ENCODE peak calls at places on chromosomes 6 and 20, in eight cellular contexts. P is A549, T is BE2C, D is fibroblast of villous mesenchyme, I is cardiac muscle cell, K is hepatocyte, Z is neural crest cell, V is spleen. R is an unnamed sample.

GRCh38 chr20:32285621-32286334 is 8.3 kb downstream of the KIF3B start:
- DNase-seq in D (peak), I (peak), Z (no peak), V (no peak), P (peak), T (no peak), K (peak), R (no peak)

GRCh38 chr20:49925901-49926454 is 10.2 kb upstream of the RNF114 start:
- DNase-seq in Z (no peak), D (peak), P (no peak), K (no peak), V (no peak), I (no peak), T (no peak), R (no peak)

GRCh38 chr6:105798057-105798456 is 288.1 kb upstream of the PRDM1 start:
- DNase-seq in D (peak), T (no peak), V (no peak), K (no peak), P (no peak), Z (no peak), I (no peak), R (no peak)

GRCh38 chr6:154613137-154613676 is 102.7 kb upstream of the CNKSR3 start:
- DNase-seq in V (no peak), T (no peak), D (peak), Z (no peak), P (no peak), K (peak), I (no peak), R (no peak)

GRCh38 chr6:121944361-121944760 is 455.1 kb upstream of the HSF2 start:
- DNase-seq in V (no peak), I (no peak), D (no peak), T (no peak), P (no peak), K (no peak), Z (no peak), R (no peak)

GRCh38 chr6:133806358-133806757 is 82.6 kb upstream of the TCF21 start:
- DNase-seq in D (no peak), K (no peak), P (no peak), Z (no peak), I (no peak), V (no peak), T (no peak), R (no peak)

GRCh38 chr6:56902551-56903464 is 52.1 kb upstream of the BEND6 start:
- DNase-seq in D (peak), I (peak), Z (no peak), K (peak), P (no peak), T (no peak), V (no peak), R (no peak)

GRCh38 chr20:17725094-17725835 is 25.5 kb downstream of the BANF2 start:
- DNase-seq in T (peak), K (no peak), P (no peak), Z (no peak), V (no peak), D (no peak), I (no peak), R (no peak)

GRCh38 chr6:32941412-32941784 is 570 bp upstream of the HLA-DMB start:
- DNase-seq in I (no peak), T (no peak), P (no peak), D (no peak), Z (no peak), K (no peak), V (no peak), R (no peak)

GRCh38 chr20:64104667-64105451 is 2.5 kb downstream of the NPBWR2 start:
- DNase-seq in V (peak), T (peak), I (no peak), Z (no peak), D (no peak), P (no peak), K (no peak), R (no peak)

GRCh38 chr6:87881342-87881895 is 166.2 kb upstream of the SPACA1 start:
- DNase-seq in D (no peak), K (no peak), P (no peak), T (no peak), V (no peak), Z (no peak), I (no peak), R (no peak)

GRCh38 chr6:147418523-147418922 is 90.0 kb upstream of the SAMD5 start:
- DNase-seq in D (no peak), Z (no peak), I (no peak), T (no peak), P (no peak), V (no peak), K (no peak), R (no peak)

GRCh38 chr20:44609511-44610312 is 27.3 kb downstream of the PKIG start:
- DNase-seq in D (peak), I (peak), P (peak), T (peak), K (peak), V (peak), Z (peak), R (peak)

GRCh38 chr6:43992783-43993505 is 134.3 kb downstream of the MRPL14 start:
- DNase-seq in I (no peak), T (no peak), V (no peak), P (no peak), Z (no peak), D (no peak), K (no peak), R (no peak)

GRCh38 chr6:129050086-129050485 is 167.1 kb downstream of the LAMA2 start:
- DNase-seq in K (no peak), T (no peak), P (no peak), D (no peak), Z (no peak), V (no peak), I (no peak), R (no peak)

GRCh38 chr20:21027569-21027968 is 78.6 kb downstream of the LINC00237 start:
- DNase-seq in P (peak), Z (peak), T (peak), K (peak), I (peak), D (no peak), V (no peak), R (no peak)

GRCh38 chr6:39295538-39295937 is 18.7 kb downstream of the KCNK17 start:
- DNase-seq in D (no peak), V (no peak), Z (no peak), T (no peak), K (peak), P (no peak), I (no peak), R (no peak)

GRCh38 chr6:30615958-30616810 is 859 bp downstream of the PPP1R10 start:
- DNase-seq in D (peak), T (peak), I (peak), K (peak), V (no peak), P (peak), Z (peak), R (no peak)

GRCh38 chr20:46554850-46555249 is 4.4 kb upstream of the OCSTAMP start:
- DNase-seq in V (no peak), Z (no peak), I (no peak), K (no peak), T (no peak), D (no peak), P (no peak), R (no peak)

GRCh38 chr6:7541175-7542064 is at the start of gene DSP:
- DNase-seq in V (peak), P (peak), K (peak), I (peak), T (no peak), Z (peak), D (no peak), R (peak)

GRCh38 chr6:121499666-121500065 is 64.2 kb downstream of the GJA1 start:
- DNase-seq in I (no peak), Z (no peak), T (no peak), V (no peak), D (no peak), K (no peak), P (no peak), R (no peak)

GRCh38 chr6:19268718-19269117 is 568.5 kb upstream of the ID4 start:
- DNase-seq in T (no peak), V (peak), Z (no peak), I (no peak), D (no peak), K (no peak), P (no peak), R (no peak)

GRCh38 chr6:118097576-118097975 is 190.5 kb downstream of the SLC35F1 start:
- DNase-seq in D (no peak), T (no peak), I (no peak), Z (no peak), P (no peak), V (no peak), K (no peak), R (no peak)

GRCh38 chr20:34762031-34762555 is 57.9 kb downstream of the TP53INP2 start:
- DNase-seq in K (no peak), I (no peak), T (no peak), V (no peak), P (no peak), Z (no peak), D (no peak), R (no peak)

GRCh38 chr6:26554669-26555504 is 16.7 kb downstream of the HMGN4 start:
- DNase-seq in P (peak), Z (peak), K (peak), V (no peak), T (peak), D (peak), I (no peak), R (no peak)

GRCh38 chr20:54514020-54514607 is 38.7 kb downstream of the DOK5 start:
- DNase-seq in K (no peak), I (peak), P (no peak), T (no peak), D (no peak), V (no peak), Z (no peak), R (no peak)

GRCh38 chr20:436476-436875 is 25.9 kb downstream of the TBC1D20 start:
- DNase-seq in I (no peak), T (no peak), K (no peak), V (no peak), P (no peak), Z (no peak), D (no peak), R (no peak)

GRCh38 chr6:143505111-143505510 is 6.4 kb downstream of the FUCA2 start:
- DNase-seq in Z (no peak), D (no peak), K (no peak), P (no peak), V (no peak), T (no peak), I (no peak), R (no peak)

GRCh38 chr6:13274707-13275434 is 53.5 kb downstream of the TBC1D7 start:
- DNase-seq in Z (no peak), K (no peak), P (no peak), V (no peak), T (no peak), D (no peak), I (no peak), R (no peak)

GRCh38 chr20:45138451-45139300 is 14.4 kb upstream of the WFDC12 start:
- DNase-seq in P (peak), I (peak), Z (peak), K (peak), V (peak), D (peak), T (peak), R (no peak)

GRCh38 chr6:112936476-112936875 is 589.3 kb downstream of the RFPL4B start:
- DNase-seq in Z (no peak), D (peak), P (no peak), V (no peak), K (no peak), I (no peak), T (no peak), R (no peak)

GRCh38 chr20:3654326-3655031 is 8.7 kb downstream of the GFRA4 start:
- DNase-seq in P (no peak), T (peak), I (no peak), K (no peak), D (no peak), V (no peak), Z (no peak), R (no peak)

GRCh38 chr6:5351552-5351951 is 90.2 kb downstream of the FARS2 start:
- DNase-seq in P (no peak), V (no peak), Z (no peak), I (no peak), D (no peak), K (no peak), T (no peak), R (no peak)

GRCh38 chr6:71510057-71510713 is 221.6 kb downstream of the OGFRL1 start:
- DNase-seq in P (peak), T (no peak), D (peak), I (no peak), Z (no peak), V (peak), K (peak), R (no peak)

GRCh38 chr20:64137598-64138031 is 26.6 kb upstream of the MYT1 start:
- DNase-seq in T (no peak), K (no peak), Z (no peak), P (no peak), V (peak), I (no peak), D (no peak), R (no peak)

GRCh38 chr20:13625241-13625981 is 13.3 kb downstream of the TASP1 start:
- DNase-seq in T (no peak), P (no peak), I (peak), Z (no peak), V (no peak), K (no peak), D (peak), R (no peak)

GRCh38 chr6:26330835-26331808 is 33.9 kb upstream of the BTN3A2 start:
- DNase-seq in I (no peak), T (peak), Z (no peak), D (peak), K (peak), P (peak), V (no peak), R (no peak)

GRCh38 chr6:44067073-44067759 is 60.0 kb downstream of the MRPL14 start:
- DNase-seq in P (no peak), K (no peak), D (peak), Z (no peak), V (no peak), T (no peak), I (no peak), R (no peak)

DNA sequence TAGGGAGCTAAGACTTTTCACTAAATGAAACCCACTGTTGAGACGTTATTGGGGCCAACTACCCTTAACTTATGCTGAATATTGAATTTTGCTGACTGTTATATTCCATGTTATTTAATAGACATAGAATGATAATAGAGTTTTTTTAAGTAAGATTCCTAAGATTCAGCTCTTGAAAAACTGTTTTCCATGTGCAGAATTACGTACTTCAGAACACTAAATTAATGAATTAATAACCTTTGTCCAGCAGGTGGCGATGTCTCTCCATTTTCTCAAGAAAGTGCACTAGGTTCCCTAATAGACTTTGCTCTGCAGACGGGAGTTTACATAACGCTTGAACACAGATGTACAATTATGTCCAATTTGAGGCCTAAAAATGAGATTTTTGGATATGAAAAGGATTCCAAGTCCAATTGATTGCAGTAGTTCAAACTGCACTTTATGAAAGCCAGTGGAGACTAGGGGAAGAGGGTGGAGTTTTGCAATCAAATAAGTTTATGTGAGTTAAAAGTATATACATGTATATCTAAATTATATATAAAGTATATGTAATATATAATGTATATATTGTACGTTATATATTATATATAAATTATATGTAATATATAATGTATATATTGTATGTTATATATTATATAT is 282.1 kb downstream of the UST start:
- DNase-seq in T (peak), D (peak), P (peak), V (no peak), Z (peak), K (peak), I (peak), R (no peak)
- TF ChIP-seq CTCF in T (peak), D (peak), P (peak), V (peak), Z (peak), K (peak), I (peak), R (peak)

GRCh38 chr20:39773380-39774000 is 811.3 kb downstream of the DHX35 start:
- DNase-seq in V (no peak), Z (no peak), I (no peak), D (no peak), T (no peak), P (no peak), K (no peak), R (no peak)
- TF ChIP-seq CTCF in V (no peak), Z (no peak), I (no peak), D (no peak), T (no peak), P (no peak), K (no peak), R (no peak)

GRCh38 chr20:48656661-48657211 is 171.1 kb downstream of the PREX1 start:
- DNase-seq in T (peak), P (peak), K (no peak), V (peak), Z (peak), I (no peak), D (no peak), R (no peak)
- TF ChIP-seq CTCF in T (peak), P (peak), K (peak), V (no peak), Z (peak), I (peak), D (no peak), R (peak)

DNA sequence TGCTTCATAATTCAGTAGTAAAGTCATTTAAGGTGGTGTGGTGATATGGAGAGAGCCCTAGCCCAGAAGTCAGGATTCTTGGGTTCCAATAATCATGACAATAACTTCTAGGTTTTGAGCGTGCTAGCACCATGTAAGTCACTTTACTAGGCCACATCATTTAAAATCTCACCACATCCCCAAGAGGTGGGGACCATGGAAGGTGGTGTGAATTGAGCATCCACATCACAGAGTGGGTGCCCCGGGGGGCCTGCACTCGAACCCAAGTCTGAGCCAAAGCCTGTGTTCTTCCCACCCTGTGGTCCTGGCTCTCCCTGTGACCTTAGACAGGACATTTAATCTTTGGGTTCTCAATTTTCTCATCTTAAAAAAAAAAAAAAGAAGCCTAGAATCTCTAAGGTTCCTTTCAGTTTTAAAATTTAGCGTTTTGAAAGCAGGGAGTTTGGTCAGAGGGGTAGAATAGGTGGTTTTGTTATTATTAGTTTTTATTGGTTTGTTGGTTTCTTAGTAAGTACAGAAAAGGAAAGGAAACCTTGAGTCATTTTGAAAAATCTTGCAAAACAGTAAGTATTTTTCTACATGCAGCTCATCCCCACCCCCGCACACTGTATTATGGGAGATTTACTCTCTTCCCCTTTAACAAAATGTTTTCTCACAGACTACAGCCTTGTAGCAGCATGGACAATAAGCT is 26.4 kb downstream of the ARMC2 start:
- DNase-seq in P (no peak), I (no peak), V (no peak), D (peak), K (peak), T (no peak), Z (no peak), R (no peak)
- TF ChIP-seq CTCF in P (no peak), I (no peak), V (no peak), D (no peak), K (no peak), T (no peak), Z (no peak), R (no peak)

R was measured in type B pancreatic cell.